ENCODE peak calls at places on chromosomes 3 and 15, in four cellular contexts. W, U, K and S are unnamed samples.

GRCh38 chr3:160851629-160852210 is 95.7 kb downstream of the PPM1L start:
- DNase-seq in W (no peak), U (no peak), K (no peak), S (no peak)

GRCh38 chr15:39556461-39556860 is 24.4 kb upstream of the THBS1 start:
- DNase-seq in W (no peak), K (no peak), U (no peak), S (no peak)

GRCh38 chr3:18758047-18758704 is 333.0 kb upstream of the SATB1 start:
- DNase-seq in U (peak; percentile 72), W (no peak), K (peak; percentile 16), S (peak; percentile 39)

GRCh38 chr3:30227571-30228301 is 378.7 kb upstream of the TGFBR2 start:
- DNase-seq in U (no peak), K (peak; percentile 12), W (no peak), S (no peak)

GRCh38 chr15:83053151-83053550 is 13.9 kb downstream of the BTBD1 start:
- DNase-seq in U (no peak), K (no peak), W (no peak), S (no peak)

GRCh38 chr3:113157408-113157980 is 53.9 kb upstream of the BOC start:
- DNase-seq in W (no peak), K (peak; percentile 47), U (no peak), S (no peak)

GRCh38 chr3:18444597-18445420 is 19.7 kb upstream of the SATB1 start:
- DNase-seq in W (peak; percentile 95), U (peak; percentile 40), K (peak; percentile 47), S (no peak)

GRCh38 chr3:58419782-58420512 is 13.7 kb downstream of the PDHB start:
- DNase-seq in K (peak; percentile 65), U (peak; percentile 75), W (no peak), S (peak; percentile 24)

GRCh38 chr15:25182736-25183445 is 228.1 kb downstream of the SNRPN start:
- DNase-seq in U (no peak), K (no peak), W (peak; percentile 50), S (no peak)

GRCh38 chr3:59235221-59236012 is 185.6 kb upstream of the CFAP20DC start:
- DNase-seq in K (no peak), U (peak; percentile 65), W (no peak), S (no peak)

GRCh38 chr3:197337656-197338055 is 39.2 kb upstream of the DLG1 start:
- DNase-seq in K (no peak), U (no peak), W (no peak), S (no peak)

GRCh38 chr15:66108483-66109270 is 144.9 kb downstream of the MEGF11 start:
- DNase-seq in K (no peak), W (peak; percentile 53), U (no peak), S (no peak)

GRCh38 chr15:73683257-73683623 is 943 bp upstream of the CD276 start:
- DNase-seq in W (no peak), U (no peak), K (no peak), S (no peak)
- H3K4me3 ChIP-seq in W (no peak overlapping the region), U (no peak overlapping the region), K (no peak overlapping the region), S (no peak overlapping the region)

GRCh38 chr3:65060904-65061303 is 373.1 kb upstream of the ADAMTS9 start:
- DNase-seq in W (no peak), U (no peak), K (no peak), S (no peak)
- TF ChIP-seq CTCF in W (no peak), U (no peak), K (no peak), S (no peak)

DNA sequence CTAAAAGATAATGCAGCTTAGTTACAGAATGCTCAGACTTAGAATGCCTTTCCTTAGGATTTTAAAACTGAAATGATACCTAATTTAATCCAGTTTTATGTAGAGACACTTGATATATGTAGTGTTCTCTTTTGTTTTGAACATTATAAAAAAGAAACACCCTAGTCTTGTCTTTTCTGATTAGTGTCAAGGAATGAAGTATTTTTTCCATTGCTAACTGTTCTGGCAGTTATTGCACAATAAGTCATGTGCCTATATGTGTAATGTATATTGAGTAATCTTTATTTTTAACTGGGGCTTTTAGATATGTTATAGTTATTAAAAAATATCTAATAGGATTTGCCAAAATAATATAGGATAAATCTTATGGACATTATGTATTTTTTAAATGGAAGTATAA is 4.5 kb downstream of the ARL8B start:
- DNase-seq in W (no peak), U (no peak), K (no peak), S (no peak)
- H3K4me3 ChIP-seq in W (no peak overlapping the region), U (no peak overlapping the region), K (no peak overlapping the region), S (no peak overlapping the region)

GRCh38 chr3:11662392-11662990 is 18.8 kb upstream of the VGLL4 start:
- DNase-seq in W (no peak), K (no peak), U (no peak), S (no peak)
- TF ChIP-seq CTCF in W (no peak), K (no peak), U (no peak), S (peak; percentile 14)

DNA sequence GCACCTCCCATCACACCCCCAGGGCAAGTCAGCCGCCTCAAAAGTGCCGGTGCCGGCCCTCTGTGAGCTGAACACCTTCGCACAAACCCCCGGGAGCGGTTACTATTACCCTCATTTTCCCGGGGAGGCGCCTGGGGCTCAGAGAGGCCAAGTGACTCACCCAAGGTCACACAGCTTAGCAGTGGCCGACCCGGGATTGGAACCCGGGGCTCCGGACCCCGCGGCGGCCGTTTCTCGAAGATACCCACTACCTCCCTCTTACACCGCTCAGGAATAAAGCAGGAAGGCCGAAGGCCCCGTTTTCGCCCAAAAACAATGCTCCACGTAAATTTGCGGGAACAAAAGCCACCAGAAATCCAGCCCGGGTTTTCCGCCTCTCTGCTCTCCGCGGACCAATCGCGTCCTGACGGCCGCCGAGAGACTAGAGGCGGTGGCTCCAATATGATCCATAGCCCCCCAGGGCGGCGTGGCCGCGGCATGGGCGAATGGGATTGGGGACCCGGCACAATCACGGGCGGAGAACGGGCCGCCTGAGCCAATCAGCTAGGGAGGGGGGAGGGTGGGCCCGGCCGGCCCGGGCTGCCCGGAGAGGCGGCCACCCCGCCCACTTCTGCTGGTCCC is 176.8 kb downstream of the OR4M2 start:
- DNase-seq in W (peak; percentile 71), K (no peak), U (no peak), S (no peak)
- H3K4me3 ChIP-seq in W (no peak overlapping the region), K (no peak overlapping the region), U (no peak overlapping the region), S (no peak overlapping the region)

GRCh38 chr3:150764607-150765366 is 1.8 kb upstream of the SIAH2 start:
- DNase-seq in K (no peak), W (no peak), U (no peak), S (no peak)

GRCh38 chr3:150762662-150763121 is 277 bp downstream of the SIAH2 start:
- DNase-seq in W (no peak), U (no peak), K (no peak), S (no peak)

GRCh38 chr3:150761831-150762661 is 923 bp downstream of the SIAH2 start:
- DNase-seq in W (peak; percentile 91), K (peak; percentile 61), U (peak; percentile 42), S (no peak)

GRCh38 chr3:150763841-150764483 is 993 bp upstream of the SIAH2 start:
- DNase-seq in W (peak; percentile 93), U (peak; percentile 78), K (peak; percentile 60), S (no peak)

GRCh38 chr3:150763122-150763840 is at the start of gene SIAH2:
- DNase-seq in W (peak; percentile 99), U (peak; percentile 97), K (peak; percentile 92), S (peak; percentile 76)
- TF ChIP-seq CTCF in W (peak; percentile 24), U (no peak), K (no peak), S (no peak)

GRCh38 chr15:89578146-89578545 is 2.9 kb downstream of the TICRR start:
- DNase-seq in U (no peak), K (no peak), W (no peak), S (no peak)

GRCh38 chr15:89577776-89578115 is 2.5 kb downstream of the TICRR start:
- DNase-seq in K (no peak), W (no peak), U (no peak), S (no peak)

GRCh38 chr15:89575656-89576416 is 567 bp downstream of the TICRR start:
- DNase-seq in W (no peak), K (no peak), U (peak; percentile 59), S (no peak)

GRCh38 chr15:89575146-89575655 is at the start of gene TICRR:
- DNase-seq in U (peak; percentile 99), K (peak; percentile 98), W (peak; percentile 92), S (peak; percentile 99)

GRCh38 chr15:89576417-89576773 is 1.1 kb downstream of the TICRR start:
- DNase-seq in W (no peak), U (no peak), K (no peak), S (no peak)
- H3K4me3 ChIP-seq in W (peak overlapping the region; percentile 95), U (peak overlapping the region; percentile 76), K (no peak overlapping the region), S (peak overlapping the region; percentile 86)